ENCODE peak calls at places on chromosome 18, in ten cellular contexts. G is uterus, A is breast epithelium, J is H1, M is cardiac fibroblast, N is fibroblast of pulmonary artery, X is IMR-90, D is upper lobe of right lung, U is lower leg skin, I is A549. E is an unnamed sample.

GRCh38 chr18:32677578-32677977 is 95.2 kb downstream of the KLHL14 start:
- DNase-seq in G (no peak), A (no peak), J (no peak), M (no peak), N (no peak), X (no peak), D (no peak), U (no peak), I (no peak), E (no peak)

GRCh38 chr18:77055429-77056310 is 76.9 kb downstream of the MBP start:
- DNase-seq in G (no peak), A (no peak), J (no peak), M (no peak), N (no peak), X (peak), D (peak), U (no peak), I (no peak), E (no peak)

GRCh38 chr18:6543330-6543908 is 128.7 kb upstream of the L3MBTL4 start:
- DNase-seq in G (no peak), A (no peak), J (no peak), M (peak), N (peak), X (peak), D (no peak), U (no peak), I (peak), E (peak)

GRCh38 chr18:23879544-23879943 is 135.0 kb upstream of the TTC39C start:
- DNase-seq in G (no peak), A (no peak), J (no peak), M (no peak), N (no peak), X (no peak), D (no peak), U (no peak), I (no peak), E (no peak)

GRCh38 chr18:2570772-2571199 is 519 bp downstream of the METTL4 start:
- DNase-seq in G (peak), A (peak), J (peak), M (peak), N (peak), X (peak), D (peak), U (peak), I (peak), E (peak)

GRCh38 chr18:67846422-67847098 is 330.0 kb upstream of the DSEL start:
- DNase-seq in G (no peak), A (no peak), J (no peak), M (no peak), N (no peak), X (no peak), D (no peak), U (no peak), I (no peak), E (no peak)

GRCh38 chr18:79629606-79630005 is 50.0 kb upstream of the CTDP1 start:
- DNase-seq in G (no peak), A (no peak), J (no peak), M (no peak), N (no peak), X (no peak), D (peak), U (no peak), I (no peak), E (no peak)

GRCh38 chr18:49166327-49166726 is 215.6 kb upstream of the SMAD7 start:
- DNase-seq in G (no peak), A (no peak), J (no peak), M (no peak), N (no peak), X (no peak), D (no peak), U (no peak), I (no peak), E (no peak)

GRCh38 chr18:45802814-45803492 is 22.5 kb upstream of the SIGLEC15 start:
- DNase-seq in G (no peak), A (no peak), J (no peak), M (peak), N (peak), X (peak), D (no peak), U (no peak), I (peak), E (peak)

GRCh38 chr18:9048808-9049494 is 53.5 kb upstream of the NDUFV2 start:
- DNase-seq in G (no peak), A (no peak), J (no peak), M (no peak), N (peak), X (peak), D (no peak), U (no peak), I (no peak), E (peak)

GRCh38 chr18:10361660-10362059 is 92.8 kb upstream of the APCDD1 start:
- DNase-seq in G (no peak), A (no peak), J (no peak), M (no peak), N (no peak), X (no peak), D (no peak), U (no peak), I (no peak), E (no peak)

GRCh38 chr18:45456076-45457066 is 158.9 kb upstream of the SLC14A2 start:
- DNase-seq in G (no peak), A (no peak), J (no peak), M (no peak), N (no peak), X (no peak), D (no peak), U (no peak), I (no peak), E (peak)

GRCh38 chr18:68431922-68432198 is 283.0 kb downstream of the TMX3 start:
- DNase-seq in G (no peak), A (no peak), J (no peak), M (no peak), N (no peak), X (no peak), D (no peak), U (no peak), I (no peak), E (no peak)

GRCh38 chr18:28999711-29000110 is 822.8 kb upstream of the CDH2 start:
- DNase-seq in G (no peak), A (no peak), J (no peak), M (no peak), N (no peak), X (peak), D (no peak), U (no peak), I (no peak), E (peak)

GRCh38 chr18:54923339-54923956 is 35.8 kb downstream of the CCDC68 start:
- DNase-seq in G (no peak), A (no peak), J (no peak), M (no peak), N (no peak), X (no peak), D (peak), U (no peak), I (no peak), E (no peak)

GRCh38 chr18:304887-305529 is 37.2 kb upstream of the THOC1 start:
- DNase-seq in G (no peak), A (no peak), J (peak), M (no peak), N (no peak), X (no peak), D (no peak), U (no peak), I (no peak), E (no peak)

DNA sequence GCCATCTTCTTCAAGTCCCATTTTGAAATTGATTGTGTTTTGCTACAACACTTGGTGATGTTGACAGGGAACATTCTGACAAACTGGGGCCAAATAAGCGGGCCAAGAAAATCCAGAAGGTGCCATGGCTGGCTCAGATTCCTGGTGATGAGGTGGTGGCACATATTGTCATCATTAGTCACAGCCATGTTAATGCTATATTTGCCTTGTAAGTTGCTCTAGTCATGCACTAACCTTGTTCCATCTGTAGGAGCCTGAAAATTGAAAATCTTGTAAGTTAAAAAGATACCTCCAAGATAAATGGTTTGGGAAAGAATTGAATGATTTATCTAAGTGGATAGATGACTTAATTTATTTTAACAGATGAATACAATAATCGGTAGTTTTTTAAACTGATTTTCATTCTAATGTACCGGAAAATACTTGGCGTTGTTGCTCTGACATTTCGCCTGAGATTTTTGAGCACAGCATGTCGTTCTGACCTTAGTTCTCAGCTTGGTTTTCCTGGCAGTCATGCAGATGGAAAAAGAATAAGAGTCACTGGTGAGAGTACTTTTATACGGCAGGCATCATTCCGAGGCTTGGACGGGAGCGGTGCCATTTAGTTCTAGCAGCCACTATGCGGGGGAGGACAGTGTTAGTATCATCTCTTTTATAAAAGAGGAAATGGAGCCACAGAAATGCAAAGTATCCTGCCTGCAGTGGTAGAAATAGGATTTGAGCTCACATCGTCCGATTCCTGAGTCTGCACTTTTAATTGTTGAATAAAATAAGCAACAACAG is 133.9 kb downstream of the ZNF532 start:
- DNase-seq in G (peak), A (peak), J (peak), M (peak), N (peak), X (peak), D (no peak), U (no peak), I (no peak), E (peak)
- TF ChIP-seq CTCF in G (no peak), A (no peak), J (no peak), M (no peak), N (no peak), X (no peak), D (no peak), U (no peak), I (no peak), E (no peak)

DNA sequence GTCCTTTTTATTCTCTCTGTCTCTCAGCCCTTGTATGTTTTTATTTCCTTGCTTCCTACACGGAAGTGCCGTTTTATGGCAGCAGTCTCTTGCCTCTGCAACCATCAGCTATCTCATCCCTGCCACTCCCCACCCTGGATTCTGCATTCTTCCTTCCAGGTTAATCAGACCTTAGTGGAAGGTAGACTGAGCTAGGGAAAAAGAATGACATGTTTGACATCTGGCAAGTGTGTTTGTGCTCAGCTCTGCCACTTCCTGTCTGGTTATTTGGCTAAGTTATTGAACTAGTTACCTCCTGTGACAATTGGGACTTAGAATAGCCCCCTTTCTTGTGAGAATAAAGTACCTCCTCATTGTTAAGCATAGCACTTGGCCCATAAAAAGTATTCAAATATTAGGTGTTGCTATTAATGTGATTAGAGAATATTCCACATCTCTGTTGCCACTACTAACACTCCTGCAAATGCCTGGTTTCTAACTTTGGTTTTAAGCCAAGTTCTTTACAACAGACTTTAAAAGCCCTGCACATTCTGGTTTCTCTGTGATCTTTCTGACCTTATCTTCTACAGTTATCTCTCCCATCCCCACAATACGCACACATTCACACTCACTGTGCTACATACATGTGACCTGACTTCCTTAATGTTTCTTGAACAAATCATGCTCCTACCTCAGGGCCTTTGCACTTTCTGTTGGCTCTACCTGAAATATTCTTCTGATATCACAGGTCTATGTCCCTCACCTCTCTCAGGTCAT is 10.8 kb upstream of the MAPRE2 start:
- DNase-seq in G (no peak), A (no peak), J (no peak), M (no peak), N (no peak), X (no peak), D (no peak), U (no peak), I (no peak), E (no peak)
- H3K4me3 ChIP-seq in G (no peak), A (peak), J (no peak), M (no peak), N (no peak), X (no peak), D (peak), U (no peak), I (no peak), E (no peak)

GRCh38 chr18:22170421-22171262 is 1.3 kb downstream of the GATA6 start:
- DNase-seq in G (peak), A (peak), J (peak), M (peak), N (peak), X (peak), D (peak), U (no peak), I (peak), E (peak)

GRCh38 chr18:22168360-22168921 is 948 bp upstream of the GATA6 start:
- DNase-seq in G (peak), A (no peak), J (peak), M (peak), N (peak), X (no peak), D (no peak), U (no peak), I (peak), E (no peak)

GRCh38 chr18:22169889-22170420 is 566 bp downstream of the GATA6 start:
- DNase-seq in G (peak), A (no peak), J (no peak), M (peak), N (peak), X (peak), D (peak), U (no peak), I (no peak), E (peak)

GRCh38 chr18:22167471-22168151 is 1.8 kb upstream of the GATA6 start:
- DNase-seq in G (peak), A (no peak), J (peak), M (peak), N (peak), X (no peak), D (no peak), U (no peak), I (peak), E (no peak)

GRCh38 chr18:22169011-22169888 is at the start of gene GATA6:
- DNase-seq in G (peak), A (peak), J (peak), M (peak), N (peak), X (peak), D (peak), U (no peak), I (peak), E (peak)
- TF ChIP-seq CTCF in G (peak), A (peak), J (no peak), M (peak), N (peak), X (peak), D (peak), U (no peak), I (peak), E (peak)

GRCh38 chr18:13381331-13381730 is 162.8 kb downstream of the LDLRAD4 start:
- DNase-seq in G (no peak), A (no peak), J (no peak), M (peak), N (no peak), X (no peak), D (no peak), U (no peak), I (no peak), E (no peak)
- H3K4me3 ChIP-seq in G (no peak), A (peak), J (no peak), M (no peak), N (no peak), X (no peak), D (no peak), U (no peak), I (no peak), E (no peak)

DNA sequence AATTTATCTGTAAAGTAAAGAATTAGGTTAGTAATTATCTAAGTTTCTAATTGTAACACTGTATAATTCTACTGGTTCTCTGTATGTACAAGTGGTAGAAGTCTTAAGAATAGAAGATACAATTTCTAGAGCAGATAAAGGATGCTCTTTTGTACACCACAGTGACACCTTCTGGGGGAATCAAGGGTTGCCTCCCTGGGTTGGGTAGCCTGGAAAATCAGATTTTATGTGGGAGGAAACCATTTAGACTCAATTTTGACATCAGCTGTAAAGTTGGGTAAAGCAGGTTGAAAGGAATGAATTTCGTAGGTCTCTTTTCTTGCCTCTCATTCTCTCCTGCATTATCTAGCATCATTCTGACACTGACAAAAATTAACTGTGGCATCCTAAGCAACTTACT is 354.8 kb downstream of the DCC start:
- DNase-seq in G (no peak), A (no peak), J (peak), M (peak), N (peak), X (no peak), D (no peak), U (no peak), I (peak), E (no peak)
- TF ChIP-seq CTCF in G (no peak), A (no peak), J (peak), M (no peak), N (peak), X (peak), D (peak), U (no peak), I (peak), E (peak)

DNA sequence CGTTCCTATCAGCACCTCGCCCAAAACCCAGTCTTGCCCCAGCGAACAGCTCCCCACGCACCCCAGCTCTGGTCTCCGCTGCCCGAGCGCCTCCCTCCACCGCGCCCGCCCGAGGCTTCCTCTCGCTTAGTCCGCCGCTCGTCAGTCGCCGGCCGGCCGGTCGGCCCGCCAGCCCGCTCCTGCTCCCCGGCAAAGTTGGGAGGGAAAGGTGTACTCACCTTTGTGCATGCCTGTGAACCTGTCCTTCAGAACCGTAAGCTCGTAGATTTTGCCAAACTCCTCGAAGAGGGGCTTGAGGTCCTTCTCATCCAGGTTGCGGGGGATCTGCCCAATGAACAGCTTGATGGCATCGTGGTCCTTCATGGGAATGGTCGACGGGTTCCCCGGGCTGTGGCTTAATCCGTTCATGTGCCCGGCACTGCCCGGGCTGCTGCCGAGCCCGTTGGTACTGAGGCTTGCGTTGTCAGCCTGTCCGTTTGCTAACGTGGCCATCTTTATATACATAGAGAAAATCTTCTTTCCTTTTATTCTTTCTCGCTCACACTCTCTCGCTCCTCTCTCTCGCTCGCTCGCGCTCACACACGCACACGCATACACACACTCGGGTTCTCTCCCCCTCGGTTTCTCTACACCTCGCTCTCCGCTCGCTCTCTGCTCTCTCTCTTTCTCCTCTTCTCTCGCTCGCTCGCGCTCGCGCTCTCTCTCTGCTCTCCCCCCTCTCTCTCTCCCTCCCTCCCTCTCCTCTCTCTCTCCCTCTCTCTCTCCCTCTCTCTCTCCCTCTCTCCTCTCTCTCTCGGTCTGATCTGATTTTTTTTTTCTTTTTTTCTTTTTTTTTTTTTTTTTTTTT is at the start of gene CELF4:
- DNase-seq in G (no peak), A (no peak), J (peak), M (no peak), N (peak), X (no peak), D (peak), U (no peak), I (no peak), E (peak)
- H3K4me3 ChIP-seq in G (peak), A (peak), J (peak), M (peak), N (peak), X (peak), D (peak), U (peak), I (peak), E (peak)

GRCh38 chr18:74768096-74768495 is 170.4 kb downstream of the ZNF407 start:
- DNase-seq in G (no peak), A (no peak), J (no peak), M (no peak), N (no peak), X (peak), D (no peak), U (no peak), I (no peak), E (peak)
- TF ChIP-seq CTCF in G (no peak), A (no peak), J (no peak), M (no peak), N (no peak), X (no peak), D (no peak), U (no peak), I (no peak), E (no peak)

GRCh38 chr18:48099481-48100167 is 169.2 kb upstream of the SMAD2 start:
- DNase-seq in G (peak), A (no peak), J (no peak), M (no peak), N (no peak), X (no peak), D (no peak), U (no peak), I (no peak), E (no peak)

GRCh38 chr18:48098007-48098406 is 167.5 kb upstream of the SMAD2 start:
- DNase-seq in G (no peak), A (no peak), J (no peak), M (no peak), N (no peak), X (no peak), D (no peak), U (no peak), I (no peak), E (no peak)

GRCh38 chr18:48098538-48098937 is 168.1 kb upstream of the SMAD2 start:
- DNase-seq in G (no peak), A (no peak), J (no peak), M (no peak), N (no peak), X (no peak), D (no peak), U (no peak), I (no peak), E (no peak)

GRCh38 chr18:48100168-48100495 is 169.7 kb upstream of the SMAD2 start:
- DNase-seq in G (no peak), A (no peak), J (no peak), M (no peak), N (no peak), X (no peak), D (no peak), U (no peak), I (no peak), E (no peak)

GRCh38 chr18:48100712-48101165 is 170.3 kb upstream of the SMAD2 start:
- DNase-seq in G (peak), A (no peak), J (peak), M (no peak), N (no peak), X (no peak), D (no peak), U (no peak), I (no peak), E (no peak)
- H3K4me3 ChIP-seq in G (no peak), A (no peak), J (no peak), M (no peak), N (no peak), X (no peak), D (no peak), U (no peak), I (no peak), E (no peak)